ENCODE peak calls at places on chromosome 20, in ten cellular contexts. One of them, this sample, is unnamed.

GRCh38 chr20:38748863-38749153 is 548 bp downstream of the ACTR5 start:
- DNase-seq in Peyer's patch: no peak
- DNase-seq in fibroblast of lung: no peak
- DNase-seq in Kasumi-1: no peak
- DNase-seq in activated CD8-positive, alpha-beta memory T cell treated with anti-CD3 and anti-CD28 coated beads for 4 hours: no peak
- DNase-seq in GM23338: no peak
- DNase-seq in right cardiac atrium: no peak
- DNase-seq in GM03348: no peak
- DNase-seq in LHCN-M2: no peak
- DNase-seq in activated T-helper 1 cell treated with Interleukin-2 at 50 U/mL for 16 hours: peak; percentile 29
- DNase-seq in this sample: no peak

GRCh38 chr20:57622579-57623381 is 2.6 kb upstream of the ZBP1 start:
- DNase-seq in LHCN-M2: peak; percentile 59
- DNase-seq in Peyer's patch: peak; percentile 77
- DNase-seq in activated T-helper 1 cell treated with Interleukin-2 at 50 U/mL for 16 hours: peak; percentile 54
- DNase-seq in activated CD8-positive, alpha-beta memory T cell treated with anti-CD3 and anti-CD28 coated beads for 4 hours: no peak
- DNase-seq in GM23338: peak; percentile 80
- DNase-seq in Kasumi-1: peak; percentile 12
- DNase-seq in fibroblast of lung: peak; percentile 79
- DNase-seq in GM03348: peak; percentile 72
- DNase-seq in right cardiac atrium: peak; percentile 73
- DNase-seq in this sample: peak; percentile 67

GRCh38 chr20:41418739-41419293 is 52.2 kb upstream of the EMILIN3 start:
- DNase-seq in right cardiac atrium: no peak
- DNase-seq in activated T-helper 1 cell treated with Interleukin-2 at 50 U/mL for 16 hours: no peak
- DNase-seq in GM23338: no peak
- DNase-seq in activated CD8-positive, alpha-beta memory T cell treated with anti-CD3 and anti-CD28 coated beads for 4 hours: no peak
- DNase-seq in fibroblast of lung: no peak
- DNase-seq in LHCN-M2: no peak
- DNase-seq in Peyer's patch: no peak
- DNase-seq in Kasumi-1: no peak
- DNase-seq in GM03348: no peak
- DNase-seq in this sample: no peak

GRCh38 chr20:15708984-15709598 is 864.2 kb downstream of the KIF16B start:
- DNase-seq in activated CD8-positive, alpha-beta memory T cell treated with anti-CD3 and anti-CD28 coated beads for 4 hours: peak; percentile 2
- DNase-seq in LHCN-M2: peak; percentile 3
- DNase-seq in Kasumi-1: peak; percentile 10
- DNase-seq in GM23338: peak; percentile 85
- DNase-seq in GM03348: no peak
- DNase-seq in activated T-helper 1 cell treated with Interleukin-2 at 50 U/mL for 16 hours: no peak
- DNase-seq in right cardiac atrium: peak; percentile 81
- DNase-seq in Peyer's patch: peak; percentile 72
- DNase-seq in fibroblast of lung: peak; percentile 1
- DNase-seq in this sample: peak; percentile 36

GRCh38 chr20:19661717-19662637 is 96.1 kb upstream of the RIN2 start:
- DNase-seq in fibroblast of lung: peak; percentile 51
- DNase-seq in right cardiac atrium: peak; percentile 78
- DNase-seq in activated CD8-positive, alpha-beta memory T cell treated with anti-CD3 and anti-CD28 coated beads for 4 hours: no peak
- DNase-seq in LHCN-M2: peak; percentile 58
- DNase-seq in activated T-helper 1 cell treated with Interleukin-2 at 50 U/mL for 16 hours: no peak
- DNase-seq in Kasumi-1: peak; percentile 78
- DNase-seq in GM23338: peak; percentile 83
- DNase-seq in GM03348: peak; percentile 83
- DNase-seq in Peyer's patch: peak; percentile 62
- DNase-seq in this sample: peak; percentile 85

GRCh38 chr20:35719717-35720116 is 20.5 kb downstream of the ROMO1 start:
- DNase-seq in GM03348: no peak
- DNase-seq in fibroblast of lung: no peak
- DNase-seq in LHCN-M2: no peak
- DNase-seq in Kasumi-1: no peak
- DNase-seq in activated T-helper 1 cell treated with Interleukin-2 at 50 U/mL for 16 hours: no peak
- DNase-seq in GM23338: no peak
- DNase-seq in Peyer's patch: no peak
- DNase-seq in activated CD8-positive, alpha-beta memory T cell treated with anti-CD3 and anti-CD28 coated beads for 4 hours: no peak
- DNase-seq in right cardiac atrium: no peak
- DNase-seq in this sample: no peak

GRCh38 chr20:62816031-62816878 is 595 bp upstream of the COL9A3 start:
- DNase-seq in Peyer's patch: no peak
- DNase-seq in Kasumi-1: peak; percentile 17
- DNase-seq in fibroblast of lung: no peak
- DNase-seq in right cardiac atrium: no peak
- DNase-seq in GM03348: peak; percentile 59
- DNase-seq in LHCN-M2: no peak
- DNase-seq in activated T-helper 1 cell treated with Interleukin-2 at 50 U/mL for 16 hours: no peak
- DNase-seq in GM23338: peak; percentile 98
- DNase-seq in activated CD8-positive, alpha-beta memory T cell treated with anti-CD3 and anti-CD28 coated beads for 4 hours: no peak
- DNase-seq in this sample: peak; percentile 80

GRCh38 chr20:20267685-20268429 is 100.0 kb upstream of the INSM1 start:
- DNase-seq in GM03348: no peak
- DNase-seq in GM23338: peak; percentile 53
- DNase-seq in Kasumi-1: no peak
- DNase-seq in activated CD8-positive, alpha-beta memory T cell treated with anti-CD3 and anti-CD28 coated beads for 4 hours: no peak
- DNase-seq in right cardiac atrium: no peak
- DNase-seq in Peyer's patch: no peak
- DNase-seq in activated T-helper 1 cell treated with Interleukin-2 at 50 U/mL for 16 hours: no peak
- DNase-seq in LHCN-M2: no peak
- DNase-seq in fibroblast of lung: no peak
- DNase-seq in this sample: peak; percentile 43

GRCh38 chr20:36167826-36168634 is 13.5 kb downstream of the EPB41L1 start:
- DNase-seq in fibroblast of lung: peak; percentile 41
- DNase-seq in Peyer's patch: no peak
- DNase-seq in Kasumi-1: no peak
- DNase-seq in right cardiac atrium: no peak
- DNase-seq in GM03348: peak; percentile 81
- DNase-seq in LHCN-M2: peak; percentile 79
- DNase-seq in GM23338: no peak
- DNase-seq in activated T-helper 1 cell treated with Interleukin-2 at 50 U/mL for 16 hours: no peak
- DNase-seq in activated CD8-positive, alpha-beta memory T cell treated with anti-CD3 and anti-CD28 coated beads for 4 hours: no peak
- DNase-seq in this sample: no peak

GRCh38 chr20:24651973-24652340 is 182.5 kb downstream of the SYNDIG1 start:
- DNase-seq in right cardiac atrium: no peak
- DNase-seq in Kasumi-1: no peak
- DNase-seq in GM23338: no peak
- DNase-seq in activated T-helper 1 cell treated with Interleukin-2 at 50 U/mL for 16 hours: no peak
- DNase-seq in GM03348: no peak
- DNase-seq in LHCN-M2: no peak
- DNase-seq in fibroblast of lung: no peak
- DNase-seq in Peyer's patch: peak; percentile 7
- DNase-seq in activated CD8-positive, alpha-beta memory T cell treated with anti-CD3 and anti-CD28 coated beads for 4 hours: no peak
- DNase-seq in this sample: no peak

This sample was measured in left kidney.